ENCODE peak calls at places on chromosomes 16 and 17, in five cellular contexts. L is NT2/D1, S is GM12878, O is HepG2, W is H1. R is an unnamed sample.

GRCh38 chr16:2783581-2784375 is 3.6 kb downstream of the PRSS33 start:
- DNase-seq in L (no peak), S (no peak), O (no peak), W (no peak), R (no peak)

GRCh38 chr17:34917381-34917780 is 43.9 kb downstream of the CCT6B start:
- DNase-seq in L (no peak), S (no peak), O (no peak), W (no peak), R (no peak)

GRCh38 chr16:57694556-57695377 is at the start of gene DRC7:
- DNase-seq in L (peak), S (no peak), O (peak), W (peak), R (peak)

GRCh38 chr16:57842606-57843005 is 40.3 kb upstream of the KIFC3 start:
- DNase-seq in L (no peak), S (no peak), O (no peak), W (no peak), R (no peak)

GRCh38 chr17:53949473-53950090 is 126.9 kb downstream of the KIF2B start:
- DNase-seq in L (no peak), S (no peak), O (no peak), W (no peak), R (no peak)

GRCh38 chr17:45907720-45908395 is 13.5 kb downstream of the MAPT start:
- DNase-seq in L (no peak), S (no peak), O (no peak), W (no peak), R (no peak)

GRCh38 chr16:8959921-8960787 is 3.6 kb downstream of the USP7 start:
- DNase-seq in L (no peak), S (no peak), O (peak), W (no peak), R (no peak)

GRCh38 chr17:65633988-65634387 is 72.5 kb upstream of the AXIN2 start:
- DNase-seq in L (no peak), S (no peak), O (peak), W (no peak), R (no peak)

GRCh38 chr16:85047867-85048455 is 20.4 kb downstream of the KIAA0513 start:
- DNase-seq in L (no peak), S (no peak), O (no peak), W (no peak), R (no peak)

GRCh38 chr16:75806487-75806886 is 80.2 kb upstream of the CPHXL start:
- DNase-seq in L (no peak), S (no peak), O (no peak), W (no peak), R (no peak)

GRCh38 chr17:33202011-33202410 is 91.1 kb downstream of the ASIC2 start:
- DNase-seq in L (no peak), S (no peak), O (no peak), W (no peak), R (no peak)

GRCh38 chr17:81389585-81389984 is 5.7 kb upstream of the BAHCC1 start:
- DNase-seq in L (no peak), S (no peak), O (no peak), W (no peak), R (no peak)

GRCh38 chr16:57871457-57871856 is 69.2 kb upstream of the KIFC3 start:
- DNase-seq in L (no peak), S (no peak), O (no peak), W (no peak), R (no peak)

GRCh38 chr17:52036416-52036815 is 122.1 kb downstream of the CA10 start:
- DNase-seq in L (no peak), S (no peak), O (no peak), W (no peak), R (no peak)

GRCh38 chr16:31325171-31325570 is 29.8 kb upstream of the ITGAX start:
- DNase-seq in L (no peak), S (no peak), O (no peak), W (no peak), R (no peak)

GRCh38 chr16:9092963-9093477 is 1.6 kb downstream of the HAPSTR1 start:
- DNase-seq in L (no peak), S (no peak), O (no peak), W (no peak), R (no peak)

GRCh38 chr17:77323413-77324171 is 182.8 kb downstream of the SEC14L1 start:
- DNase-seq in L (no peak), S (no peak), O (no peak), W (no peak), R (peak)

GRCh38 chr16:12685806-12686205 is 117.9 kb downstream of the CPPED1 start:
- DNase-seq in L (no peak), S (no peak), O (no peak), W (no peak), R (no peak)

GRCh38 chr17:15236281-15237105 is 28.6 kb downstream of the PMP22 start:
- DNase-seq in L (no peak), S (no peak), O (no peak), W (no peak), R (no peak)

GRCh38 chr16:520847-521246 is 6.7 kb upstream of the CAPN15 start:
- DNase-seq in L (no peak), S (no peak), O (no peak), W (no peak), R (no peak)

GRCh38 chr17:45946841-45947256 is 52.2 kb upstream of the STH start:
- DNase-seq in L (no peak), S (no peak), O (no peak), W (no peak), R (no peak)

GRCh38 chr16:59684911-59685310 is 950.8 kb upstream of the GOT2 start:
- DNase-seq in L (no peak), S (no peak), O (no peak), W (no peak), R (no peak)

GRCh38 chr17:20267459-20267842 is 199.9 kb downstream of the LGALS9B start:
- DNase-seq in L (no peak), S (peak), O (no peak), W (no peak), R (no peak)

GRCh38 chr16:30092373-30093010 is 768 bp upstream of the TBX6 start:
- DNase-seq in L (peak), S (peak), O (peak), W (no peak), R (peak)

GRCh38 chr16:3776316-3776715 is 59.0 kb upstream of the TRAP1 start:
- DNase-seq in L (no peak), S (no peak), O (no peak), W (no peak), R (no peak)

GRCh38 chr16:84084570-84085270 is 32.0 kb downstream of the MBTPS1 start:
- DNase-seq in L (peak), S (peak), O (peak), W (peak), R (peak)

GRCh38 chr16:50244504-50245416 is 21.6 kb upstream of the ADCY7 start:
- DNase-seq in L (no peak), S (no peak), O (no peak), W (no peak), R (no peak)

GRCh38 chr17:72913315-72913714 is 179.2 kb downstream of the SLC39A11 start:
- DNase-seq in L (no peak), S (no peak), O (no peak), W (no peak), R (no peak)

GRCh38 chr17:12637015-12637414 is 28.7 kb upstream of the MYOCD start:
- DNase-seq in L (no peak), S (no peak), O (no peak), W (peak), R (no peak)

GRCh38 chr17:1640329-1641064 is 5.0 kb downstream of the SCARF1 start:
- DNase-seq in L (no peak), S (no peak), O (no peak), W (no peak), R (no peak)

GRCh38 chr16:10514369-10515055 is 65.9 kb downstream of the EMP2 start:
- DNase-seq in L (peak), S (no peak), O (peak), W (no peak), R (peak)

GRCh38 chr16:84042308-84042878 is at the start of gene SLC38A8:
- DNase-seq in L (no peak), S (no peak), O (no peak), W (no peak), R (no peak)

GRCh38 chr17:71035226-71035625 is 865.9 kb downstream of the KCNJ2 start:
- DNase-seq in L (no peak), S (no peak), O (no peak), W (no peak), R (no peak)

GRCh38 chr16:89945654-89946053 is 2.9 kb upstream of the DEF8 start:
- DNase-seq in L (no peak), S (no peak), O (no peak), W (no peak), R (no peak)

GRCh38 chr17:33667052-33667509 is 374.0 kb upstream of the ASIC2 start:
- DNase-seq in L (no peak), S (peak), O (no peak), W (no peak), R (no peak)

GRCh38 chr17:7208027-7208571 is 11.5 kb downstream of the DLG4 start:
- DNase-seq in L (no peak), S (no peak), O (no peak), W (no peak), R (no peak)

GRCh38 chr17:58412910-58413630 is 4.3 kb downstream of the RNF43 start:
- DNase-seq in L (no peak), S (no peak), O (peak), W (no peak), R (no peak)

GRCh38 chr16:86396918-86397317 is 113.4 kb upstream of the FOXF1 start:
- DNase-seq in L (no peak), S (no peak), O (no peak), W (no peak), R (no peak)

GRCh38 chr17:21286066-21286770 is 1.7 kb downstream of the MAP2K3 start:
- DNase-seq in L (no peak), S (no peak), O (peak), W (no peak), R (peak)

GRCh38 chr16:87047221-87048037 is 269.8 kb downstream of the C16orf95 start:
- DNase-seq in L (no peak), S (no peak), O (no peak), W (no peak), R (peak)

GRCh38 chr16:78058165-78058564 is 35.8 kb downstream of the CLEC3A start:
- DNase-seq in L (no peak), S (no peak), O (no peak), W (no peak), R (no peak)
- TF ChIP-seq SUZ12 in L (no peak), S (no peak), O (no peak), W (no peak), R (no peak)

DNA sequence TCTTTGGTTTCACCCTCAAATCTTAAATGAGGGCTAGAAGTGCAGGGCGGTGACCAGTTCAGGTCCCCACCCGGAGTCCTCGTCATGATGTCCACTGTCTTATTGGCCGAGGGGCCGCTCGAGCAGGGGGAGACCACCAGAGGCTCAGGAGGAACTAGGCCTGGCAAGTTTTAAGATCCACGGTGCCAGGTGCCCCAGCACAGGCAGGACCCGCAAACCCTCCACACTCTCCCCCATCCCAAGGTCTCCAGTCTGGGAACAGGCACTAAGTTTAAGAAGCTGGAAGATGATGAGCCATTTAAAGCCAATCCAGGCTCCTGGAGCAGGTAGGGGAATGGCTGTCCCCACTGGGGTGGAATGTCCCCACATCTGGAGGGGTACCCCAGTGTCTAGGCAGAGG is 4.1 kb downstream of the DLX3 start:
- DNase-seq in L (no peak), S (no peak), O (no peak), W (no peak), R (no peak)
- TF ChIP-seq SUZ12 in L (no peak), S (no peak), O (no peak), W (no peak), R (no peak)

DNA sequence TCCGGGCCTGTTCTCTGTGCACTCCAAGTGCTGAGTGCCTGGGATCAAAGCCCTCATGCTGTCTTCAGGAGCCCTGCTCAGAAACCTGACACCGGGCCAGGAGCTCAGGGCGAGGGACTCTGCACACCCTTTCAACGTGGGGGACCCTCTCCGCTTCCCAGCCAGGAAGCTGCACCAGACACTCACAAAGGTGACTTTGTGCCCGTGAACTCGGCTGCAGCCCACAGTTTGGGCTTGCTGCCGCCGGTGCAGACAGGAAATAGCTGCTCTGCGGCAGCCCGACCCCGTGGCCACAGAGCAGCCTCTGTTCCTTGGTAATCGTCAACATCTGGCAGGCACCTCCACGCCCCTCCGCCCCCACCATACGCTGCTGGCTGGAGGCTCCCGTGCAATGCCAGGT is 93.4 kb upstream of the METRNL start:
- DNase-seq in L (no peak), S (no peak), O (no peak), W (no peak), R (no peak)
- TF ChIP-seq SUZ12 in L (no peak), S (no peak), O (no peak), W (no peak), R (no peak)

GRCh38 chr17:78367193-78367592 is 7.3 kb upstream of the SOCS3 start:
- DNase-seq in L (no peak), S (no peak), O (no peak), W (no peak), R (no peak)

GRCh38 chr17:78365561-78366108 is 5.8 kb upstream of the SOCS3 start:
- DNase-seq in L (no peak), S (no peak), O (peak), W (peak), R (no peak)

GRCh38 chr17:78364436-78365281 is 4.8 kb upstream of the SOCS3 start:
- DNase-seq in L (no peak), S (no peak), O (no peak), W (no peak), R (no peak)

GRCh38 chr17:78368348-78368747 is 8.5 kb upstream of the SOCS3 start:
- DNase-seq in L (no peak), S (no peak), O (no peak), W (no peak), R (no peak)

GRCh38 chr17:78366109-78366848 is 6.4 kb upstream of the SOCS3 start:
- DNase-seq in L (no peak), S (no peak), O (no peak), W (no peak), R (no peak)
- TF ChIP-seq SUZ12 in L (no peak), S (no peak), O (no peak), W (no peak), R (no peak)

GRCh38 chr16:88779406-88780099 is 5.5 kb downstream of the PIEZO1 start:
- DNase-seq in L (no peak), S (no peak), O (no peak), W (no peak), R (no peak)
- TF ChIP-seq SUZ12 in L (no peak), S (no peak), O (no peak), W (no peak), R (no peak)

GRCh38 chr17:59666235-59666634 is 41.0 kb downstream of the PTRH2 start:
- DNase-seq in L (no peak), S (no peak), O (no peak), W (no peak), R (no peak)
- TF ChIP-seq SUZ12 in L (no peak), S (no peak), O (no peak), W (no peak), R (no peak)

DNA sequence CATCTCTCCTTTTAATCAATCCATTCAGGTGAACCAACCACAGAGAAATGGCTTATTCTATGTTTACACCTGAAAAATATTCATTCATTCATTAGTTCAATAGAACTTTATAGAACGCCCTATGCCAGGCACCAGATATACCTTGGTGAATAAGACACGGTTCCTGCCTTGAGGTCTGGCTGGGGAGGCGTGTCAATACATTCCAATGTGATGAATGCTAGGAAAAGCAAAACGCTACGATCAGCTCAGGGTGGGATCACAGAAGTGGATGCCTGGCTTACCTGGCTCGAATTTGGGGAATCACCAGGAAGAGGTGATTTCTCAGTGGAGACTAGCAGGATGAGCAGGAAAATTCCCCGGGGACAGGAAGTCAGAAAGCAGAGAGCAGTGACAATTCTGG is 17.5 kb upstream of the WFIKKN2 start:
- DNase-seq in L (no peak), S (no peak), O (no peak), W (peak), R (no peak)
- TF ChIP-seq SUZ12 in L (no peak), S (no peak), O (no peak), W (no peak), R (no peak)

GRCh38 chr16:54505479-54506247 is 219.1 kb upstream of the IRX3 start:
- DNase-seq in L (no peak), S (no peak), O (no peak), W (no peak), R (no peak)

GRCh38 chr16:54501797-54502196 is 215.2 kb upstream of the IRX3 start:
- DNase-seq in L (no peak), S (no peak), O (no peak), W (no peak), R (no peak)

GRCh38 chr16:54503436-54503835 is 216.8 kb upstream of the IRX3 start:
- DNase-seq in L (no peak), S (no peak), O (no peak), W (no peak), R (no peak)

GRCh38 chr16:54504372-54504771 is 217.8 kb upstream of the IRX3 start:
- DNase-seq in L (no peak), S (no peak), O (no peak), W (no peak), R (no peak)

DNA sequence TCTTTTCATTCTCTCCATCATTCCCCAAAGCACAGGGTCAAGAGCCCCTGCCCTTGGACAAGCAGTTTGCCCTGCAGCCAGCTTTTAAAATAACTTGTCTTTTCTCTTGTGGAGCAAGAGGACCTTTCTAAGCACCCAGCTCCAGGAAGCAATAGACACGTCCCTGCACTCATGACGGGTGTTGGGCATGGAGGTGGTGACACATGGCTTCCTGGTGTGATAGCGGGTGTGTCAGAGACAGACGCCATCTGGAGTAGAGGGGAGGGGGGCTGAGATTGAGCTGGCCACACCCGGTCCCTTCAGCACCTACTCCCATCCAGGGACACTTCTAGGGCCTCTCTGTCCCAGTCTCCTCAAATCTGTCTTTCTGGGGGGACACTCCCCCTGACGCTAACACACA is 216.4 kb upstream of the IRX3 start:
- DNase-seq in L (no peak), S (no peak), O (no peak), W (no peak), R (no peak)
- TF ChIP-seq SUZ12 in L (no peak), S (no peak), O (no peak), W (no peak), R (no peak)

GRCh38 chr17:80248001-80248893 is 12.4 kb upstream of the RNF213 start:
- DNase-seq in L (no peak), S (no peak), O (no peak), W (no peak), R (no peak)
- TF ChIP-seq SUZ12 in L (no peak), S (no peak), O (no peak), W (no peak), R (no peak)